ENCODE peak calls at places on chromosomes 3 and 15, in eight cellular contexts. Y is globus pallidus; K is 8988T; U is activated CD4-positive, alpha-beta T cell treated with anti-CD3 and anti-CD28 coated beads, Interleukin-2, amount 50 U/mL, for 1 hour; B is T-helper 9 cell; I is Right ventricle myocardium superior; T is T-helper 2 cell; S is neuronal stem cell. Q is an unnamed sample.

GRCh38 chr3:147297756-147298155 is 108.6 kb downstream of the ZIC4 start:
- DNase-seq in T (no peak), K (no peak), I (no peak), U (no peak), S (no peak), Y (no peak), B (no peak), Q (no peak)

GRCh38 chr15:29968099-29968892 is 114.5 kb upstream of the GOLGA8J start:
- DNase-seq in S (peak), Y (no peak), I (no peak), U (no peak), K (no peak), T (peak), B (no peak), Q (no peak)

GRCh38 chr3:179760944-179761343 is 108.1 kb downstream of the USP13 start:
- DNase-seq in S (no peak), K (peak), B (no peak), I (no peak), Y (no peak), U (no peak), T (no peak), Q (peak)

GRCh38 chr3:28109829-28110228 is 131.6 kb upstream of the CMC1 start:
- DNase-seq in B (no peak), I (no peak), K (no peak), U (no peak), S (no peak), Y (no peak), T (no peak), Q (no peak)

GRCh38 chr3:185613016-185613415 is 26.9 kb downstream of the SENP2 start:
- DNase-seq in U (no peak), T (peak), K (no peak), S (no peak), B (no peak), Y (no peak), I (no peak), Q (no peak)

GRCh38 chr3:149284034-149284433 is 49.4 kb downstream of the TM4SF18 start:
- DNase-seq in B (no peak), Y (no peak), S (no peak), I (no peak), T (no peak), U (no peak), K (no peak), Q (no peak)

GRCh38 chr3:12574131-12574530 is 17.2 kb downstream of the MKRN2 start:
- DNase-seq in T (no peak), Y (no peak), B (no peak), I (no peak), U (no peak), S (no peak), K (no peak), Q (peak)

GRCh38 chr15:100763764-100764750 is 115.6 kb upstream of the ALDH1A3 start:
- DNase-seq in I (no peak), K (no peak), B (no peak), T (no peak), U (no peak), Y (no peak), S (no peak), Q (no peak)

GRCh38 chr3:71304684-71305083 is 278.8 kb downstream of the FOXP1 start:
- DNase-seq in B (no peak), U (peak), I (no peak), K (no peak), Y (peak), S (no peak), T (no peak), Q (no peak)

GRCh38 chr15:69114231-69114937 is 46.1 kb upstream of the GLCE start:
- DNase-seq in T (no peak), B (no peak), K (no peak), I (no peak), U (no peak), S (no peak), Y (no peak), Q (no peak)

GRCh38 chr15:85415779-85416178 is 35.4 kb downstream of the AKAP13 start:
- DNase-seq in U (no peak), B (no peak), S (no peak), Y (no peak), I (no peak), K (no peak), T (no peak), Q (no peak)

GRCh38 chr15:42973114-42973513 is 52.5 kb upstream of the TTBK2 start:
- DNase-seq in I (no peak), Y (no peak), K (no peak), U (no peak), B (no peak), T (no peak), S (no peak), Q (no peak)

GRCh38 chr15:65089206-65089824 is 12.8 kb downstream of the KBTBD13 start:
- DNase-seq in Y (no peak), T (no peak), B (no peak), K (no peak), S (no peak), U (no peak), I (peak), Q (no peak)

GRCh38 chr15:70104227-70104626 is 6.5 kb upstream of the TLE3 start:
- DNase-seq in K (no peak), B (no peak), T (no peak), Y (no peak), I (no peak), U (no peak), S (no peak), Q (no peak)

GRCh38 chr15:97547381-97547780 is 413.1 kb upstream of the ARRDC4 start:
- DNase-seq in S (no peak), I (no peak), Y (no peak), U (no peak), T (no peak), B (no peak), K (no peak), Q (no peak)

GRCh38 chr15:82081904-82082810 is 36.3 kb upstream of the MEX3B start:
- DNase-seq in U (no peak), B (no peak), K (no peak), Y (no peak), T (no peak), I (no peak), S (peak), Q (peak)

GRCh38 chr3:146692254-146692653 is 87.1 kb upstream of the PLSCR5 start:
- DNase-seq in U (no peak), T (no peak), S (no peak), I (no peak), Y (no peak), B (no peak), K (no peak), Q (no peak)

GRCh38 chr3:108088697-108089096 is 2.1 kb downstream of the CD47 start:
- DNase-seq in K (no peak), T (peak), I (no peak), U (no peak), Y (peak), B (no peak), S (no peak), Q (peak)

GRCh38 chr3:38039101-38039898 is at the start of gene DLEC1:
- DNase-seq in T (peak), S (peak), U (peak), K (peak), I (peak), B (peak), Y (no peak), Q (peak)

GRCh38 chr15:88708256-88709054 is 69.6 kb downstream of the ISG20 start:
- DNase-seq in T (no peak), I (no peak), Y (no peak), B (no peak), S (no peak), U (no peak), K (no peak), Q (no peak)

GRCh38 chr3:133662256-133662773 is 574 bp upstream of the TOPBP1 start:
- DNase-seq in T (peak), B (no peak), K (peak), Y (no peak), I (no peak), U (no peak), S (no peak), Q (peak)

GRCh38 chr3:140187648-140188221 is 252.8 kb downstream of the CLSTN2 start:
- DNase-seq in U (no peak), Y (no peak), K (no peak), S (no peak), B (no peak), I (no peak), T (no peak), Q (no peak)

GRCh38 chr3:73611176-73611575 is 13.6 kb downstream of the PDZRN3 start:
- DNase-seq in T (no peak), I (no peak), U (no peak), B (no peak), Y (no peak), K (no peak), S (no peak), Q (peak)

GRCh38 chr3:46737320-46737719 is 19.7 kb upstream of the PRSS50 start:
- DNase-seq in K (no peak), B (no peak), Y (no peak), I (no peak), T (no peak), U (no peak), S (no peak), Q (no peak)

GRCh38 chr15:80216911-80217310 is 35.1 kb downstream of the CTXND1 start:
- DNase-seq in K (no peak), S (no peak), I (no peak), Y (no peak), U (no peak), T (no peak), B (no peak), Q (no peak)

GRCh38 chr15:31554261-31554660 is 227.6 kb downstream of the KLF13 start:
- DNase-seq in K (no peak), B (no peak), Y (peak), S (no peak), U (no peak), I (peak), T (no peak), Q (no peak)

GRCh38 chr3:130242850-130243569 is 102.5 kb upstream of the COL6A5 start:
- DNase-seq in B (no peak), U (no peak), T (peak), S (no peak), K (no peak), I (no peak), Y (no peak), Q (peak)

GRCh38 chr3:30890907-30891306 is 3.6 kb downstream of the GADL1 start:
- DNase-seq in K (no peak), S (no peak), Y (no peak), B (no peak), T (no peak), I (no peak), U (no peak), Q (no peak)

GRCh38 chr3:108091498-108092259 is 848 bp upstream of the CD47 start:
- DNase-seq in B (peak), I (no peak), S (no peak), T (peak), K (no peak), U (peak), Y (no peak), Q (peak)

GRCh38 chr3:134029256-134029733 is 430 bp downstream of the SLCO2A1 start:
- DNase-seq in U (no peak), I (no peak), Y (no peak), B (no peak), K (no peak), T (peak), S (no peak), Q (no peak)

GRCh38 chr3:98329392-98330124 is 24.1 kb upstream of the OR5K4 start:
- DNase-seq in Y (peak), I (peak), S (peak), B (peak), T (peak), U (peak), K (no peak), Q (peak)

GRCh38 chr15:25563571-25563970 is 124.7 kb upstream of the UBE3A start:
- DNase-seq in I (no peak), K (no peak), U (no peak), B (no peak), T (no peak), Y (no peak), S (no peak), Q (no peak)

GRCh38 chr3:197697355-197697754 is 39.3 kb downstream of the RUBCN start:
- DNase-seq in U (no peak), Y (no peak), I (no peak), B (no peak), S (no peak), T (no peak), K (no peak), Q (no peak)